ENCODE peak calls at places on chromosomes 13 and 19, in ten cellular contexts. F, T, D, L, R, K, C, X, Z and E are unnamed samples.
A peak's percentile ranks its signal among the peaks of the same experiment; 100 is the strongest.

GRCh38 chr19:30314056-30314804 is 58.0 kb upstream of the ZNF536 start:
- DNase-seq in F (no peak), T (no peak), D (no peak), L (no peak), R (no peak), K (no peak), C (no peak), X (no peak), Z (no peak), E (no peak)

GRCh38 chr13:76885203-76886004 is 801 bp downstream of the KCTD12 start:
- DNase-seq in F (peak; percentile 94), T (peak; percentile 83), D (peak; percentile 63), L (peak; percentile 68), R (peak; percentile 80), K (peak; percentile 91), C (peak; percentile 69), X (peak; percentile 86), Z (peak; percentile 71), E (peak; percentile 66)

GRCh38 chr19:47020992-47021496 is 1.4 kb downstream of the NPAS1 start:
- DNase-seq in F (peak; percentile 85), T (no peak), D (no peak), L (no peak), R (peak; percentile 69), K (peak; percentile 23), C (no peak), X (no peak), Z (peak; percentile 74), E (no peak)

GRCh38 chr13:105921711-105922110 is 613.8 kb downstream of the EFNB2 start:
- DNase-seq in F (no peak), T (no peak), D (no peak), L (no peak), R (no peak), K (no peak), C (no peak), X (no peak), Z (no peak), E (no peak)

GRCh38 chr13:44199627-44200207 is 173.9 kb upstream of the SERP2 start:
- DNase-seq in F (no peak), T (no peak), D (no peak), L (no peak), R (no peak), K (peak; percentile 62), C (no peak), X (no peak), Z (no peak), E (no peak)

GRCh38 chr13:23418776-23419683 is 14.5 kb downstream of the SACS start:
- DNase-seq in F (peak; percentile 73), T (no peak), D (no peak), L (no peak), R (no peak), K (no peak), C (no peak), X (no peak), Z (no peak), E (no peak)

GRCh38 chr19:10237702-10238101 is 6.6 kb upstream of the S1PR2 start:
- DNase-seq in F (no peak), T (no peak), D (no peak), L (no peak), R (no peak), K (no peak), C (no peak), X (no peak), Z (no peak), E (no peak)

GRCh38 chr13:71830736-71831135 is 36.3 kb downstream of the DACH1 start:
- DNase-seq in F (no peak), T (no peak), D (no peak), L (no peak), R (no peak), K (no peak), C (no peak), X (no peak), Z (no peak), E (no peak)

GRCh38 chr19:3057275-3057714 is 5.0 kb downstream of the TLE5 start:
- DNase-seq in F (peak; percentile 96), T (peak; percentile 90), D (peak; percentile 95), L (no peak), R (no peak), K (peak; percentile 64), C (peak; percentile 69), X (no peak), Z (no peak), E (no peak)

GRCh38 chr13:32314271-32314967 is 744 bp downstream of the ZAR1L start:
- DNase-seq in F (peak; percentile 55), T (no peak), D (no peak), L (no peak), R (no peak), K (no peak), C (no peak), X (no peak), Z (no peak), E (no peak)

GRCh38 chr13:20191311-20191901 is 1.3 kb downstream of the GJB2 start:
- DNase-seq in F (peak; percentile 77), T (no peak), D (no peak), L (no peak), R (peak; percentile 39), K (no peak), C (peak; percentile 83), X (no peak), Z (no peak), E (no peak)

GRCh38 chr19:31445406-31445805 is 96.2 kb upstream of the TSHZ3 start:
- DNase-seq in F (no peak), T (no peak), D (no peak), L (no peak), R (no peak), K (no peak), C (no peak), X (no peak), Z (no peak), E (no peak)

GRCh38 chr19:30393729-30394480 is 21.7 kb downstream of the ZNF536 start:
- DNase-seq in F (no peak), T (no peak), D (no peak), L (no peak), R (no peak), K (no peak), C (no peak), X (no peak), Z (no peak), E (no peak)

DNA sequence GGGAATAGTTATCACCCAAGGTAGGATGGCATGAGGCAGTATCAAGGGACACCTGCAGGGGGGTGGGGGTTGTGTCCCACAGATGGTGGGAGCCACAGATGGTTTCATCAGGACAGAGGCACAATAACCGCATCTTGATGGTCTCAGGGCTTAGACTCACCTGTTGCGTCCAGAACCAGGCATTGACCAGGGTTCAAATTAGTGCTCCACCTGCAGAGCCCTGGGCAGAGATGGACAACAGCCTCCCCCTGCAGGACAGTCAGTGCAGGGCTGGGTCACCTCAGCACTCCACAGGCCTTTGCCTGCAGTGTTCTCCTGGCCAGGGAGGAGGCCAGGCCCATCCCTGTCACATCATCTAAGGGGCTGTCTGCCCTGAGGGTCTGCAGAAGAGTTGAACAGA is 14.5 kb upstream of the CEACAM1 start:
- DNase-seq in F (no peak), T (no peak), D (peak; percentile 28), L (no peak), R (no peak), K (no peak), C (no peak), X (no peak), Z (no peak), E (no peak)
- TF ChIP-seq CTCF in F (no peak), T (no peak), D (no peak), L (no peak), R (peak; percentile 38), K (no peak), C (no peak), X (no peak), Z (no peak), E (no peak)

GRCh38 chr13:103898481-103898880 is 832.3 kb upstream of the SLC10A2 start:
- DNase-seq in F (no peak), T (no peak), D (no peak), L (no peak), R (peak; percentile 6), K (no peak), C (no peak), X (no peak), Z (no peak), E (no peak)

GRCh38 chr13:103908274-103908673 is 842.1 kb upstream of the SLC10A2 start:
- DNase-seq in F (no peak), T (no peak), D (no peak), L (no peak), R (no peak), K (no peak), C (no peak), X (no peak), Z (no peak), E (no peak)

GRCh38 chr13:103903790-103904189 is 837.6 kb upstream of the SLC10A2 start:
- DNase-seq in F (no peak), T (no peak), D (no peak), L (no peak), R (no peak), K (no peak), C (no peak), X (no peak), Z (no peak), E (no peak)
- TF ChIP-seq CTCF in F (no peak), T (no peak), D (no peak), L (no peak), R (no peak), K (no peak), C (no peak), X (no peak), Z (no peak), E (no peak)

GRCh38 chr13:75091185-75091584 is 390.8 kb downstream of the TBC1D4 start:
- DNase-seq in F (no peak), T (no peak), D (no peak), L (no peak), R (no peak), K (no peak), C (no peak), X (no peak), Z (no peak), E (no peak)
- TF ChIP-seq CTCF in F (no peak), T (no peak), D (no peak), L (no peak), R (no peak), K (no peak), C (no peak), X (no peak), Z (no peak), E (no peak)

GRCh38 chr13:98548230-98548629 is 28.7 kb downstream of the STK24 start:
- DNase-seq in F (no peak), T (no peak), D (no peak), L (no peak), R (no peak), K (no peak), C (peak; percentile 50), X (no peak), Z (no peak), E (no peak)

GRCh38 chr13:98547455-98547854 is 29.5 kb downstream of the STK24 start:
- DNase-seq in F (no peak), T (no peak), D (no peak), L (no peak), R (no peak), K (no peak), C (no peak), X (no peak), Z (no peak), E (no peak)

GRCh38 chr13:98546402-98546801 is 30.5 kb downstream of the STK24 start:
- DNase-seq in F (no peak), T (no peak), D (no peak), L (no peak), R (no peak), K (no peak), C (no peak), X (no peak), Z (no peak), E (no peak)

GRCh38 chr13:98549728-98550317 is 27.1 kb downstream of the STK24 start:
- DNase-seq in F (no peak), T (no peak), D (no peak), L (no peak), R (no peak), K (peak; percentile 55), C (peak; percentile 67), X (no peak), Z (no peak), E (no peak)

GRCh38 chr13:98549006-98549727 is 27.7 kb downstream of the STK24 start:
- DNase-seq in F (no peak), T (no peak), D (no peak), L (no peak), R (no peak), K (peak; percentile 94), C (peak; percentile 96), X (no peak), Z (no peak), E (no peak)
- TF ChIP-seq CTCF in F (no peak), T (no peak), D (no peak), L (no peak), R (no peak), K (no peak), C (no peak), X (no peak), Z (no peak), E (no peak)